ENCODE peak calls at places on chromosomes 4 and X, in nine cellular contexts. N is lower leg skin; L is T follicular helper cell; Y is aorta; M is CD4-positive, alpha-beta T cell; R is CD8-positive, alpha-beta memory T cell; O is HFFc6; Z is NCI-H2029 treated with DMSO at 0.1 percent for 48 hours; A is stimulated activated CD8-positive, alpha-beta memory T cell treated with anti-CD3 and anti-CD28 coated beads, Interleukin-4, amount 100 ng/mL, for 1 hour. J is an unnamed sample.

GRCh38 chr4:186765138-186765537 is 41.5 kb upstream of the FAT1 start:
- DNase-seq in Z (no peak), M (no peak), O (peak; percentile 71), R (no peak), A (no peak), N (no peak), Y (no peak), L (no peak), J (no peak)

GRCh38 chrX:155966876-155967275 is 30.6 kb upstream of the IL9R start:
- DNase-seq in Y (no peak), R (peak; percentile 8), N (no peak), M (no peak), Z (no peak), L (no peak), A (peak; percentile 9), O (peak; percentile 26), J (no peak)

GRCh38 chr4:142402156-142402555 is 443.9 kb downstream of the INPP4B start:
- DNase-seq in Y (no peak), L (no peak), R (no peak), A (no peak), N (no peak), M (no peak), O (no peak), Z (no peak), J (no peak)

GRCh38 chrX:14032383-14032782 is 2.7 kb upstream of the GEMIN8 start:
- DNase-seq in L (peak; percentile 56), R (peak; percentile 60), A (no peak), O (peak; percentile 22), M (peak; percentile 37), Z (no peak), Y (no peak), N (no peak), J (no peak)

GRCh38 chr4:184838249-184839074 is 12.7 kb upstream of the ACSL1 start:
- DNase-seq in Z (peak; percentile 70), A (no peak), Y (no peak), N (peak; percentile 57), R (no peak), L (no peak), M (no peak), O (peak; percentile 8), J (no peak)

GRCh38 chrX:14027511-14028019 is 2.1 kb downstream of the GEMIN8 start:
- DNase-seq in Y (no peak), N (no peak), O (peak; percentile 45), A (no peak), L (no peak), Z (no peak), M (no peak), R (no peak), J (no peak)

GRCh38 chrX:112651766-112652165 is 28.0 kb downstream of the LHFPL1 start:
- DNase-seq in M (no peak), A (no peak), Z (no peak), Y (no peak), R (no peak), L (no peak), N (no peak), O (no peak), J (no peak)

GRCh38 chr4:186931519-186931918 is 207.9 kb upstream of the FAT1 start:
- DNase-seq in Z (no peak), O (peak; percentile 76), L (no peak), A (no peak), N (no peak), M (no peak), Y (no peak), R (no peak), J (no peak)

GRCh38 chrX:70452143-70452733 is 7.6 kb downstream of the DLG3 start:
- DNase-seq in O (peak; percentile 0), M (peak; percentile 24), Y (peak; percentile 87), L (peak; percentile 32), Z (no peak), A (peak; percentile 31), R (peak; percentile 55), N (no peak), J (no peak)

GRCh38 chr4:100682477-100683218 is 164.8 kb upstream of the EMCN start:
- DNase-seq in M (no peak), A (no peak), R (no peak), L (no peak), Y (no peak), O (no peak), N (no peak), Z (no peak), J (no peak)

GRCh38 chrX:108025954-108026616 is 18.8 kb upstream of the VSIG1 start:
- DNase-seq in L (no peak), Z (no peak), Y (no peak), R (no peak), O (no peak), N (no peak), A (no peak), M (no peak), J (no peak)

GRCh38 chr4:52822583-52823477 is 39.3 kb upstream of the RASL11B start:
- DNase-seq in L (no peak), M (no peak), R (no peak), A (no peak), O (peak; percentile 72), Z (no peak), N (no peak), Y (no peak), J (no peak)

J was measured in cerebellar nuclear complex.